ENCODE peak calls at places on chromosomes 1 and 21, in seven cellular contexts. I is NCI-H1105; C is stimulated activated CD8-positive, alpha-beta memory T cell treated with anti-CD3 and anti-CD28 coated beads, Interleukin-7, amount 100 ng/mL, for 24 hours; A is pancreas; X is T47D; V is endodermal cell; Z is HS-5. U is an unnamed sample.

GRCh38 chr1:59139396-59139795 is 157.5 kb upstream of the FGGY start:
- DNase-seq in I (no peak), C (no peak), A (no peak), X (no peak), V (peak), Z (no peak), U (no peak)

GRCh38 chr1:209105769-209106168 is 477.7 kb upstream of the CAMK1G start:
- DNase-seq in I (no peak), C (no peak), A (no peak), X (no peak), V (no peak), Z (no peak), U (no peak)

GRCh38 chr21:40732998-40733397 is 114.0 kb downstream of the DSCAM start:
- DNase-seq in I (peak), C (no peak), A (no peak), X (no peak), V (no peak), Z (no peak), U (no peak)

GRCh38 chr1:215819114-215819513 is 252.0 kb downstream of the KCTD3 start:
- DNase-seq in I (no peak), C (no peak), A (no peak), X (no peak), V (no peak), Z (no peak), U (no peak)

GRCh38 chr1:109787211-109787844 is 23.6 kb upstream of the EPS8L3 start:
- DNase-seq in I (no peak), C (no peak), A (no peak), X (no peak), V (peak), Z (no peak), U (no peak)

GRCh38 chr1:61606448-61607312 is 118.3 kb downstream of the TM2D1 start:
- DNase-seq in I (no peak), C (no peak), A (no peak), X (no peak), V (no peak), Z (no peak), U (no peak)

GRCh38 chr1:241323510-241323909 is 33.5 kb downstream of the RGS7 start:
- DNase-seq in I (no peak), C (no peak), A (no peak), X (peak), V (peak), Z (no peak), U (no peak)

GRCh38 chr21:25848309-25848708 is 113.5 kb downstream of the GABPA start:
- DNase-seq in I (no peak), C (no peak), A (no peak), X (no peak), V (no peak), Z (no peak), U (no peak)

GRCh38 chr1:239872554-239872953 is 219.1 kb upstream of the FMN2 start:
- DNase-seq in I (no peak), C (no peak), A (no peak), X (no peak), V (no peak), Z (no peak), U (no peak)

GRCh38 chr1:110615548-110616130 is 9.5 kb upstream of the KCNA2 start:
- DNase-seq in I (peak), C (no peak), A (peak), X (peak), V (peak), Z (no peak), U (peak)

GRCh38 chr1:24860841-24861240 is 69.2 kb downstream of the RUNX3 start:
- DNase-seq in I (no peak), C (no peak), A (no peak), X (no peak), V (no peak), Z (no peak), U (no peak)

GRCh38 chr1:27528701-27529637 is 39.0 kb upstream of the WASF2 start:
- DNase-seq in I (peak), C (no peak), A (peak), X (peak), V (peak), Z (no peak), U (peak)

GRCh38 chr1:3319874-3320245 is 134.6 kb upstream of the ARHGEF16 start:
- DNase-seq in I (peak), C (no peak), A (peak), X (peak), V (peak), Z (no peak), U (peak)

GRCh38 chr1:85992756-85993155 is 163.8 kb downstream of the COL24A1 start:
- DNase-seq in I (no peak), C (no peak), A (no peak), X (no peak), V (no peak), Z (peak), U (no peak)

GRCh38 chr1:18284750-18285532 is 177.3 kb downstream of the IGSF21 start:
- DNase-seq in I (peak), C (no peak), A (no peak), X (no peak), V (no peak), Z (no peak), U (no peak)

GRCh38 chr1:44420535-44420934 is 15.5 kb downstream of the RNF220 start:
- DNase-seq in I (no peak), C (no peak), A (no peak), X (no peak), V (no peak), Z (no peak), U (no peak)

GRCh38 chr1:109790735-109791494 is 27.2 kb upstream of the EPS8L3 start:
- DNase-seq in I (no peak), C (peak), A (no peak), X (no peak), V (peak), Z (no peak), U (peak)

GRCh38 chr1:36913523-36914060 is 120.7 kb downstream of the GRIK3 start:
- DNase-seq in I (peak), C (no peak), A (no peak), X (peak), V (peak), Z (no peak), U (peak)

GRCh38 chr1:4656533-4657140 is 2.2 kb downstream of the AJAP1 start:
- DNase-seq in I (no peak), C (no peak), A (no peak), X (no peak), V (peak), Z (no peak), U (no peak)

GRCh38 chr1:201376464-201377374 is 761 bp downstream of the TNNT2 start:
- DNase-seq in I (no peak), C (no peak), A (no peak), X (peak), V (peak), Z (no peak), U (peak)

GRCh38 chr1:30525980-30526651 is 197.3 kb downstream of the MATN1 start:
- DNase-seq in I (no peak), C (no peak), A (no peak), X (no peak), V (peak), Z (peak), U (no peak)

GRCh38 chr1:53326598-53327182 is 1.2 kb downstream of the LRP8 start:
- DNase-seq in I (peak), C (peak), A (peak), X (no peak), V (peak), Z (no peak), U (no peak)

GRCh38 chr1:117698398-117699160 is 92.7 kb downstream of the TENT5C start:
- DNase-seq in I (no peak), C (no peak), A (no peak), X (no peak), V (no peak), Z (no peak), U (no peak)

GRCh38 chr1:203768158-203768725 is 3.3 kb downstream of the LAX1 start:
- DNase-seq in I (no peak), C (no peak), A (no peak), X (no peak), V (no peak), Z (no peak), U (no peak)

GRCh38 chr1:157288511-157288910 is 150.3 kb upstream of the ETV3 start:
- DNase-seq in I (no peak), C (no peak), A (no peak), X (no peak), V (peak), Z (no peak), U (no peak)

GRCh38 chr1:243926803-243927245 is 76.8 kb upstream of the AKT3 start:
- DNase-seq in I (no peak), C (no peak), A (no peak), X (no peak), V (peak), Z (peak), U (no peak)

GRCh38 chr1:105838071-105838470 is 1218.4 kb upstream of the PRMT6 start:
- DNase-seq in I (no peak), C (no peak), A (no peak), X (no peak), V (no peak), Z (no peak), U (no peak)

GRCh38 chr1:43509740-43510375 is 20.8 kb upstream of the PTPRF start:
- DNase-seq in I (no peak), C (no peak), A (no peak), X (no peak), V (peak), Z (no peak), U (no peak)

GRCh38 chr1:196372896-196373536 is 235.2 kb downstream of the KCNT2 start:
- DNase-seq in I (no peak), C (no peak), A (no peak), X (peak), V (no peak), Z (peak), U (no peak)